ENCODE peak calls at places on chromosomes 5 and 9, in nine cellular contexts. One of them, this sample, is unnamed.

GRCh38 chr9:134381671-134382505 is 55.6 kb downstream of the RXRA start:
- DNase-seq in amygdala: no peak
- DNase-seq in stimulated activated CD8-positive, alpha-beta memory T cell treated with anti-CD3 and anti-CD28 coated beads, Interleukin-12 subunit alpha, Interleukin-12 subunit beta, amount 100 ng/mL, for 1 hour: peak
- DNase-seq in M059J: peak
- DNase-seq in HuH-7.5: no peak
- DNase-seq in CD4-positive, alpha-beta memory T cell: peak
- DNase-seq in A673: no peak
- DNase-seq in CD8-positive, alpha-beta memory T cell: peak
- DNase-seq in Panc1: no peak
- DNase-seq in this sample: peak

GRCh38 chr9:83197611-83198010 is 134.7 kb upstream of the RASEF start:
- DNase-seq in A673: peak
- DNase-seq in amygdala: no peak
- DNase-seq in M059J: no peak
- DNase-seq in CD8-positive, alpha-beta memory T cell: no peak
- DNase-seq in stimulated activated CD8-positive, alpha-beta memory T cell treated with anti-CD3 and anti-CD28 coated beads, Interleukin-12 subunit alpha, Interleukin-12 subunit beta, amount 100 ng/mL, for 1 hour: no peak
- DNase-seq in CD4-positive, alpha-beta memory T cell: no peak
- DNase-seq in HuH-7.5: no peak
- DNase-seq in Panc1: no peak
- DNase-seq in this sample: no peak

GRCh38 chr9:137145731-137146526 is 7.0 kb downstream of the GRIN1 start:
- DNase-seq in amygdala: no peak
- DNase-seq in Panc1: no peak
- DNase-seq in A673: no peak
- DNase-seq in stimulated activated CD8-positive, alpha-beta memory T cell treated with anti-CD3 and anti-CD28 coated beads, Interleukin-12 subunit alpha, Interleukin-12 subunit beta, amount 100 ng/mL, for 1 hour: no peak
- DNase-seq in CD8-positive, alpha-beta memory T cell: no peak
- DNase-seq in M059J: no peak
- DNase-seq in HuH-7.5: no peak
- DNase-seq in CD4-positive, alpha-beta memory T cell: no peak
- DNase-seq in this sample: no peak

GRCh38 chr5:135823799-135824366 is 10.6 kb upstream of the SLC25A48 start:
- DNase-seq in CD8-positive, alpha-beta memory T cell: no peak
- DNase-seq in stimulated activated CD8-positive, alpha-beta memory T cell treated with anti-CD3 and anti-CD28 coated beads, Interleukin-12 subunit alpha, Interleukin-12 subunit beta, amount 100 ng/mL, for 1 hour: no peak
- DNase-seq in A673: no peak
- DNase-seq in amygdala: no peak
- DNase-seq in HuH-7.5: no peak
- DNase-seq in CD4-positive, alpha-beta memory T cell: no peak
- DNase-seq in Panc1: no peak
- DNase-seq in M059J: no peak
- DNase-seq in this sample: no peak

GRCh38 chr9:128552744-128553221 is 396 bp downstream of the SPTAN1 start:
- DNase-seq in Panc1: no peak
- DNase-seq in CD4-positive, alpha-beta memory T cell: no peak
- DNase-seq in amygdala: peak
- DNase-seq in CD8-positive, alpha-beta memory T cell: no peak
- DNase-seq in HuH-7.5: peak
- DNase-seq in M059J: peak
- DNase-seq in stimulated activated CD8-positive, alpha-beta memory T cell treated with anti-CD3 and anti-CD28 coated beads, Interleukin-12 subunit alpha, Interleukin-12 subunit beta, amount 100 ng/mL, for 1 hour: peak
- DNase-seq in A673: peak
- DNase-seq in this sample: peak

GRCh38 chr5:147223951-147224791 is 10.7 kb upstream of the STK32A start:
- DNase-seq in A673: peak
- DNase-seq in stimulated activated CD8-positive, alpha-beta memory T cell treated with anti-CD3 and anti-CD28 coated beads, Interleukin-12 subunit alpha, Interleukin-12 subunit beta, amount 100 ng/mL, for 1 hour: no peak
- DNase-seq in CD8-positive, alpha-beta memory T cell: no peak
- DNase-seq in CD4-positive, alpha-beta memory T cell: no peak
- DNase-seq in Panc1: no peak
- DNase-seq in HuH-7.5: peak
- DNase-seq in M059J: peak
- DNase-seq in amygdala: no peak
- DNase-seq in this sample: peak

GRCh38 chr5:142924135-142924883 is 154.1 kb downstream of the ARHGAP26 start:
- DNase-seq in A673: peak
- DNase-seq in stimulated activated CD8-positive, alpha-beta memory T cell treated with anti-CD3 and anti-CD28 coated beads, Interleukin-12 subunit alpha, Interleukin-12 subunit beta, amount 100 ng/mL, for 1 hour: no peak
- DNase-seq in CD4-positive, alpha-beta memory T cell: no peak
- DNase-seq in Panc1: no peak
- DNase-seq in HuH-7.5: no peak
- DNase-seq in M059J: peak
- DNase-seq in CD8-positive, alpha-beta memory T cell: peak
- DNase-seq in amygdala: no peak
- DNase-seq in this sample: no peak

GRCh38 chr5:59744531-59744992 is 149.0 kb downstream of the PDE4D start:
- DNase-seq in HuH-7.5: no peak
- DNase-seq in CD8-positive, alpha-beta memory T cell: no peak
- DNase-seq in A673: no peak
- DNase-seq in amygdala: no peak
- DNase-seq in Panc1: no peak
- DNase-seq in CD4-positive, alpha-beta memory T cell: no peak
- DNase-seq in M059J: peak
- DNase-seq in stimulated activated CD8-positive, alpha-beta memory T cell treated with anti-CD3 and anti-CD28 coated beads, Interleukin-12 subunit alpha, Interleukin-12 subunit beta, amount 100 ng/mL, for 1 hour: no peak
- DNase-seq in this sample: no peak

GRCh38 chr5:154757647-154758406 is 2.6 kb downstream of the LARP1 start:
- DNase-seq in Panc1: no peak
- DNase-seq in amygdala: no peak
- DNase-seq in HuH-7.5: no peak
- DNase-seq in stimulated activated CD8-positive, alpha-beta memory T cell treated with anti-CD3 and anti-CD28 coated beads, Interleukin-12 subunit alpha, Interleukin-12 subunit beta, amount 100 ng/mL, for 1 hour: peak
- DNase-seq in CD8-positive, alpha-beta memory T cell: peak
- DNase-seq in M059J: peak
- DNase-seq in A673: no peak
- DNase-seq in CD4-positive, alpha-beta memory T cell: peak
- DNase-seq in this sample: no peak

GRCh38 chr5:218457-219289 is 553 bp downstream of the SDHA start:
- DNase-seq in HuH-7.5: peak
- DNase-seq in A673: no peak
- DNase-seq in amygdala: no peak
- DNase-seq in M059J: peak
- DNase-seq in CD4-positive, alpha-beta memory T cell: peak
- DNase-seq in Panc1: no peak
- DNase-seq in CD8-positive, alpha-beta memory T cell: peak
- DNase-seq in stimulated activated CD8-positive, alpha-beta memory T cell treated with anti-CD3 and anti-CD28 coated beads, Interleukin-12 subunit alpha, Interleukin-12 subunit beta, amount 100 ng/mL, for 1 hour: no peak
- DNase-seq in this sample: peak

GRCh38 chr5:10537614-10538013 is 26.3 kb upstream of the ANKRD33B start:
- DNase-seq in Panc1: no peak
- DNase-seq in CD8-positive, alpha-beta memory T cell: no peak
- DNase-seq in A673: no peak
- DNase-seq in stimulated activated CD8-positive, alpha-beta memory T cell treated with anti-CD3 and anti-CD28 coated beads, Interleukin-12 subunit alpha, Interleukin-12 subunit beta, amount 100 ng/mL, for 1 hour: no peak
- DNase-seq in amygdala: no peak
- DNase-seq in CD4-positive, alpha-beta memory T cell: no peak
- DNase-seq in M059J: no peak
- DNase-seq in HuH-7.5: no peak
- DNase-seq in this sample: no peak

GRCh38 chr9:86281577-86282076 is 711 bp downstream of the ISCA1 start:
- DNase-seq in A673: no peak
- DNase-seq in CD8-positive, alpha-beta memory T cell: no peak
- DNase-seq in stimulated activated CD8-positive, alpha-beta memory T cell treated with anti-CD3 and anti-CD28 coated beads, Interleukin-12 subunit alpha, Interleukin-12 subunit beta, amount 100 ng/mL, for 1 hour: no peak
- DNase-seq in Panc1: no peak
- DNase-seq in M059J: peak
- DNase-seq in CD4-positive, alpha-beta memory T cell: no peak
- DNase-seq in HuH-7.5: peak
- DNase-seq in amygdala: no peak
- DNase-seq in this sample: no peak

GRCh38 chr5:178796165-178796945 is 63.4 kb upstream of the ZNF354B start:
- DNase-seq in M059J: no peak
- DNase-seq in CD8-positive, alpha-beta memory T cell: no peak
- DNase-seq in amygdala: no peak
- DNase-seq in HuH-7.5: no peak
- DNase-seq in Panc1: no peak
- DNase-seq in CD4-positive, alpha-beta memory T cell: no peak
- DNase-seq in A673: no peak
- DNase-seq in stimulated activated CD8-positive, alpha-beta memory T cell treated with anti-CD3 and anti-CD28 coated beads, Interleukin-12 subunit alpha, Interleukin-12 subunit beta, amount 100 ng/mL, for 1 hour: no peak
- DNase-seq in this sample: no peak

GRCh38 chr5:179311091-179311470 is 34.2 kb downstream of the ADAMTS2 start:
- DNase-seq in CD8-positive, alpha-beta memory T cell: no peak
- DNase-seq in amygdala: no peak
- DNase-seq in stimulated activated CD8-positive, alpha-beta memory T cell treated with anti-CD3 and anti-CD28 coated beads, Interleukin-12 subunit alpha, Interleukin-12 subunit beta, amount 100 ng/mL, for 1 hour: no peak
- DNase-seq in Panc1: no peak
- DNase-seq in CD4-positive, alpha-beta memory T cell: no peak
- DNase-seq in HuH-7.5: no peak
- DNase-seq in M059J: no peak
- DNase-seq in A673: no peak
- DNase-seq in this sample: no peak